ENCODE peak calls at places on chromosomes 16 and 17, in five cellular contexts. L, I, A, C and G are unnamed samples. For H3K9me3, the result is how much of the 10 kb centered on the place peaks cover.

GRCh38 chr17:71899317-71899716 is 221.5 kb upstream of the SOX9 start:
- DNase-seq in I (no peak), L (no peak), C (no peak), A (no peak), G (no peak)

GRCh38 chr16:19513377-19514053 is 8.4 kb downstream of the GDE1 start:
- DNase-seq in A (no peak), I (no peak), C (no peak), L (no peak), G (no peak)

GRCh38 chr17:64630309-64631223 is 31.5 kb downstream of the SMURF2 start:
- DNase-seq in A (no peak), C (no peak), I (no peak), L (no peak), G (no peak)

GRCh38 chr17:57994436-57994835 is 6.4 kb upstream of the VEZF1 start:
- DNase-seq in C (no peak), I (no peak), A (no peak), L (no peak), G (no peak)

GRCh38 chr16:27984121-27984520 is 79.4 kb downstream of the GSG1L start:
- DNase-seq in L (no peak), A (no peak), C (no peak), I (no peak), G (no peak)

GRCh38 chr17:15398736-15399331 is 57.4 kb upstream of the TEKT3 start:
- DNase-seq in I (no peak), L (peak), A (peak), C (no peak), G (no peak)

GRCh38 chr17:72075995-72076677 is 44.7 kb upstream of the SOX9 start:
- DNase-seq in A (no peak), C (no peak), L (no peak), I (no peak), G (no peak)

GRCh38 chr16:67088551-67088950 is 21.2 kb upstream of the PHAF1 start:
- DNase-seq in L (no peak), C (no peak), A (no peak), I (no peak), G (no peak)

GRCh38 chr16:67537270-67537635 is 8.6 kb downstream of the RIPOR1 start:
- DNase-seq in I (peak), A (no peak), L (peak), C (peak), G (no peak)

GRCh38 chr16:68396481-68396880 is 51.8 kb downstream of the SMPD3 start:
- DNase-seq in L (peak), A (no peak), I (no peak), C (peak), G (peak)

GRCh38 chr16:65068151-65068740 is 53.6 kb downstream of the CDH11 start:
- DNase-seq in C (no peak), L (no peak), I (no peak), A (peak), G (no peak)

GRCh38 chr16:5615868-5616642 is 518.5 kb upstream of the EEF2KMT start:
- DNase-seq in A (no peak), L (peak), C (no peak), I (peak), G (peak)

GRCh38 chr17:76384222-76384986 is at the start of gene SPHK1:
- DNase-seq in A (peak), I (peak), C (peak), L (peak), G (no peak)

GRCh38 chr16:58501242-58502131 is 1.5 kb downstream of the NDRG4 start:
- DNase-seq in C (no peak), I (no peak), A (peak), L (peak), G (peak)

GRCh38 chr17:34246436-34246835 is 8.6 kb upstream of the CCL2 start:
- DNase-seq in I (no peak), C (no peak), A (no peak), L (no peak), G (no peak)

GRCh38 chr17:7557825-7558543 is 566 bp upstream of the TNFSF13 start:
- DNase-seq in A (peak), I (peak), C (no peak), L (peak), G (no peak)

GRCh38 chr17:62704381-62704971 is 77.0 kb downstream of the MRC2 start:
- DNase-seq in C (no peak), L (peak), A (no peak), I (no peak), G (no peak)

GRCh38 chr17:66655861-66656260 is 179.1 kb upstream of the CACNG5 start:
- DNase-seq in L (no peak), A (no peak), I (no peak), C (no peak), G (no peak)

GRCh38 chr16:78102865-78103264 is 3.4 kb downstream of the WWOX start:
- DNase-seq in A (no peak), I (no peak), L (no peak), C (no peak), G (no peak)

GRCh38 chr17:21352981-21353265 is 23.2 kb upstream of the KCNJ12 start:
- DNase-seq in A (no peak), L (no peak), I (no peak), C (no peak), G (no peak)

GRCh38 chr16:23072769-23073549 is 76.3 kb downstream of the USP31 start:
- DNase-seq in A (no peak), C (no peak), L (no peak), I (no peak), G (no peak)

GRCh38 chr16:22225060-22225459 is 19.0 kb downstream of the EEF2K start:
- DNase-seq in A (peak), C (no peak), L (no peak), I (peak), G (no peak)

GRCh38 chr17:27408891-27409290 is 47.4 kb upstream of the KSR1 start:
- DNase-seq in C (no peak), I (no peak), A (no peak), L (no peak), G (no peak)

GRCh38 chr17:59219992-59220327 is 351 bp upstream of the GDPD1 start:
- DNase-seq in L (no peak), I (no peak), A (no peak), C (no peak), G (no peak)

GRCh38 chr17:2406903-2407790 is 6.3 kb upstream of the MNT start:
- DNase-seq in C (no peak), A (peak), L (no peak), I (peak), G (no peak)

GRCh38 chr16:57305159-57305811 is 20.8 kb upstream of the PLLP start:
- DNase-seq in C (no peak), L (no peak), I (no peak), A (peak), G (no peak)

GRCh38 chr17:37492167-37492566 is 2.5 kb downstream of the DUSP14 start:
- DNase-seq in I (no peak), A (no peak), L (no peak), C (no peak), G (no peak)

GRCh38 chr16:23784811-23785447 is 30.1 kb downstream of the CHP2 start:
- DNase-seq in I (no peak), A (no peak), L (no peak), C (no peak), G (no peak)

GRCh38 chr16:4828567-4829320 is 18.3 kb downstream of the GLYR1 start:
- DNase-seq in I (peak), A (peak), L (no peak), C (no peak), G (no peak)

GRCh38 chr17:10120749-10121148 is 77.7 kb downstream of the GAS7 start:
- DNase-seq in L (no peak), I (no peak), A (no peak), C (no peak), G (no peak)

GRCh38 chr16:35631261-35631945 is 2172.0 kb downstream of the TP53TG3F start:
- DNase-seq in I (no peak), A (no peak), C (no peak), L (no peak), G (no peak)
- H3K9me3 ChIP-seq in I (under half), A (under half), C (under half), L (under half), G (under half)

DNA sequence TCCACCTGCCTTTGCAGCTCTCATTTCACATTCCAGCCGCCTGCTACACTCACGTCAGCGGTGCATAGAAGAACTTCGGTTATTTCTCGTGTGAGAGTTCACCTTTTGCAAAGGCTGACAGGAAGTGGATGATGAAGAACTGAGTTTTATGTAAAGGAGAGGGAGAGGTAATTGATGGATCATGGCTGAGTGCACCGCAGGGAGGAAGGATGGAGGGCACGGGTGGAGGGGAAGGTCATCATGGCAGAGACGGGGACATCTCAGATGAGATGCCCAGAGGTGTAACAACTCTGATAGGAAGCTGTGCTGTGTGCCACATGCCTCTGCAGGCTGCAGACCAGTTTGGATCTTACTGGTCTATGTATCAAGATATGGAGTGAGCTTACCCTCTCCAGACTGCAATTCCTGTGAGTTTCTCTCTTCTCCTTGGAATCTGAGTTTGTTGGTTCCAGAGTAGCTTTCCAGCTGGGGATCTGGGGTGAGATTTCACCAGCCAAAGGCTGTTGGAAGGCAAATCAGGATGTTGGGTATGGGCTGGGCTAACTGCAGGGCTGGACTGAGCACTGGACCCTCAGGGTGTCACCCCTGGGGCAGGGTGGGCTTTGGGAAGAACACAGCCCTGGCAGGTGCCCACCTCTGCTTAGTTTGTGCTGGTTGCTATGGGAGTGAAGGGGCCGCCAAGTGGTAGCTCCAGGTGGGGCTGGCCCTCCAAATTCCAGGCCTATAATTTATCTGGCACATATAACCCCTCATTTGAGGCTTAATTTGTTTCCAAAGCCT is 777.0 kb downstream of the KCNJ18 start:
- DNase-seq in C (no peak), A (no peak), I (no peak), L (no peak), G (no peak)
- H3K9me3 ChIP-seq in C (under half), A (under half), I (under half), L (under half), G (under half)

DNA sequence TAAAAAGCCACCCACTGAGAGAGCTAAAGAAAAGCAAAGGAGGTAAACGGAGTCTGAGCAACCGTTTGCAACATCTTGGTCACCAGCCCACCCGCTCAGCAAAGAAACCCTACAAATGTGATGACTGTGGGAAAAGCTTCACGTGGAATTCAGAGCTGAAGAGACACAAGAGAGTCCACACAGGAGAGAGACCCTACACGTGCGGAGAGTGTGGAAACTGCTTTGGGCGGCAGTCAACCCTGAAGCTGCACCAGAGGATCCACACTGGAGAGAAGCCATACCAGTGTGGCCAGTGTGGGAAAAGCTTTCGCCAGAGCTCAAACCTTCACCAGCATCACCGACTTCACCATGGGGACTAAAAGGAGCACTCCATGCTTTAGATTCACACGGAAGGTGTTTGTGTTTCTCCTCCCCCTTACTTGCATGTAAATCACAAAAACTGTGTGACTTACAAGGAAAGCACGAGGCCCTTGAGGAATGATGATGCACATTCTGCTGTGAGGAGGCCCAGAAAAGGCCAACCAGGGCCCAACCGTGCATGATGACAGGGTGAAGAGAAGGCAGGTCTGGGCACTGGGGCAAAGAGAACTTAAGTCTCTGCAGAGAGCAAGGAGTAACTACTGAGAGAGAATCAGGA is 7.7 kb downstream of the ZNF174 start:
- DNase-seq in A (no peak), L (no peak), C (no peak), I (no peak), G (no peak)
- H3K9me3 ChIP-seq in A (under half), L (under half), C (under half), I (half or more), G (half or more)

GRCh38 chr17:74574489-74575142 is 7.3 kb upstream of the CD300H start:
- DNase-seq in L (no peak), I (no peak), A (no peak), C (no peak), G (no peak)

GRCh38 chr17:74573169-74573568 is 5.9 kb upstream of the CD300H start:
- DNase-seq in A (no peak), L (no peak), C (no peak), I (no peak), G (no peak)

GRCh38 chr17:74569392-74570003 is 2.2 kb upstream of the CD300H start:
- DNase-seq in C (no peak), L (no peak), A (peak), I (no peak), G (no peak)

GRCh38 chr17:74569001-74569391 is 1.7 kb upstream of the CD300H start:
- DNase-seq in A (no peak), I (no peak), C (no peak), L (no peak), G (no peak)

GRCh38 chr17:74571894-74572293 is 4.6 kb upstream of the CD300H start:
- DNase-seq in C (no peak), I (no peak), A (no peak), L (no peak), G (no peak)
- H3K9me3 ChIP-seq in C (under half), I (under half), A (under half), L (under half), G (under half)

DNA sequence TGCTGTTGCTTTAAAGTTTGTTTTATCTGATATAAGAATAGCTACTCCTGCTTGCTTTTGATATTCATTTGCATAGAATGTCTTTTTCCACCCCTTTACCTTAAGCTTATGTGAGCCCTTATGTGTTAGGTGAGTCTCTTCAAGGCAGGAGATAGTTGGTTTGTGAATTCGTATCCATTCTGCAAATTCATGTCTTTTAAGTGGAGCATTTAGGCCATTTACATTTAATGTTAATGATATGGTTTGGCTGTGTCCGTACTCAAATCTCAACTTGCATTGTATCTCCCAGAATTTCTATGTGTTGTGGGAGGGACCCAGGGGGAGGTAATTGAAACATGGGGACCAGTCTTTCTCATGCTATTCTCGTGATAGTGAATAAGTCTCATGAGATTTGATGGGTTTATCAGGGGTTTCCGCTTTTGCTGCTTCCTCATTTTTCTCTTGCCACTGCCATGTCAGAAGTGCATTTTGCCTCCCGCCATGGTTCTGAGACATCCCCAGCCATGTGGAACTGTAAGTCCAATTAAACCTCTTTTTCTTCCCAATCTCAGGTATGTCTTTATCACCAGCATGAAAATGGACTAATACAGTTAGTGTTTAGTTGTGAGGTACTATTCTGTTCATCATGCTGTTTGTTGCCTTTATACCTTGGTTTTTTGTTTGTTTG is 27.2 kb downstream of the ATF7IP2 start:
- DNase-seq in I (no peak), L (no peak), C (no peak), A (no peak), G (no peak)
- H3K9me3 ChIP-seq in I (half or more), L (under half), C (under half), A (under half), G (half or more)

GRCh38 chr16:71453051-71453450 is 9.0 kb downstream of the ZNF23 start:
- DNase-seq in A (no peak), C (no peak), I (no peak), L (no peak), G (no peak)

GRCh38 chr16:71443714-71444113 is 1.9 kb upstream of the TLE7 start:
- DNase-seq in A (no peak), L (no peak), C (no peak), I (no peak), G (no peak)

GRCh38 chr16:71448274-71448866 is 6.5 kb upstream of the TLE7 start:
- DNase-seq in L (no peak), C (no peak), I (no peak), A (no peak), G (no peak)

DNA sequence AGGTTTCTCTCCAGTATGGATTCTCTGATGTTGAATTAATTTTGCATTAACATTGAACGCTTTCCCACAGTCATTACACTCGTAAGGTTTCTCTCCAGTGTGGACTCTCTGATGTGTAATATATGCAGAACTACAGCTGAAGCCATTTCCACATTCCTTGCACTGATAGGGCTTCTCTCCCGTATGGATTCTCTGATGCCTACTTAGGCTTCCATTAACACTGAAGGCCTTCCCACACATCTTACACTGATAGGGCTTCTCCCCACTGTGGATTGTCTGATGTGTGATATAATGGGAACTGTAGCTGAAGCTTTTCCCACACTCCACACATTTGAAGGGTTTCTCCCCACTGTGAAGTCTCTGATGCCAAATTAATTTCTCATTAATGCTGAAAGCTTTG is 7.2 kb upstream of the TLE7 start:
- DNase-seq in C (no peak), I (no peak), A (no peak), L (no peak), G (no peak)
- H3K9me3 ChIP-seq in C (under half), I (half or more), A (under half), L (under half), G (half or more)

DNA sequence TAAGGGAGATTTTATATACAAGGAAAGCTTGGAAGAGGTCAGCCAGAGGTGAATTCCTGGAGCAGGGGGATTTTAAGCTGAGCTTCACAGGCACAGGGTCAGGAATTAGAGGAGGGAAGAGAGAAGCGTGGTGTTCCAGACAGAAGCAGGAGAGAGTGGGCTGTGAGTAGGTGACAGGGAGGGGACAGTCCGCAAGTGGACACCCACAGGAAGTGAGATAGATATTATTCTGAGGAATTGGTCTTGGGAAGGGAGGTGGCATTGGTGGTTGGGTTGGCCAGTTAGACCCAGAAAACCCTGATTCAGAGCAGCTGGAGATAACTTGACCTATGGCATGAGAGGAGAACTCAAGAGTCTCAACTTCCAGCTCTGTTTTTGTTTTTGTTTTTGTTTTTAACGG is 14.7 kb downstream of the PHB1 start:
- DNase-seq in C (no peak), A (no peak), I (no peak), L (no peak), G (no peak)
- H3K9me3 ChIP-seq in C (under half), A (under half), I (under half), L (under half), G (under half)

GRCh38 chr16:1620391-1620790 is 8.2 kb downstream of the CRAMP1 start:
- DNase-seq in C (no peak), A (no peak), I (no peak), L (no peak), G (no peak)
- H3K9me3 ChIP-seq in C (under half), A (under half), I (under half), L (under half), G (under half)

DNA sequence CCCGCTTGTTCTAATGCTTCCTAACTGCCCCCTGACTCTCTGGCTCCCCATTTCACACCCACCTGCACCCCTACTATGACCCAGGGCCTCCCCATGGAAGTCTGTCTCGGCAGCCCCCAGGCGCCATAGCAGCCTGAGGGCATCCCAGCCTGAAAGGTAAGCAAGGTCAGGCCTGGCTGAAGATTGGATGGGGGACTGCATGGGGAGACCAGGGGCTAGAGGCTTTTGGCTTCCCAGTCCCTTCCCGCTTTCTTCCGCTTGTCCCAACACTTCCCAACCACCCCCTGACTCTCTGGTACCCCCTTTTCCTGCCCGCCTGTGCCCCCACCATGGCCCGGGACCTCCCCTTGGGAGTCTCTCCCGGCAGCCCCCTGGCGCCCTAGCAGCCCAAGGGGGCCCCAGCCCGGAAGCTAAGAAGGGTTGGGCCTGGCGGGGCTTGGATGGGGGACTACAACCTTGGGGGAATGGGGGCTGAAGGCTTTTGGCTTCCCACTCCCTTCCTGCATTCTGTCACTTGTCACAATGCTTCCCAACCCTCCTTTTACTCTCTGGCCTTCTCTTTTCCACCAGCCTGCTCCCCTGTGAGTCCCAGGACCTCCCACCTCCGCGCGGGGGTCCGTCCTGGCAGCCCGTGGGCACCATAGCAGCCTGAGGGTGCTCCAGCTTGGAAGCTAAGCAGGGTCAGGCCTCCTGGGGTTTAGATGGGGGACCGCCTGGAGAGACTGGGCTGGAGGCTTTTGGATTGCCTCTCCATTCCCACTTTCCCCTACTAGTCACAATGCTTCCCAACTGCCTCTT is 2288.4 kb downstream of the TP53TG3F start:
- DNase-seq in A (no peak), C (no peak), I (no peak), L (no peak), G (no peak)
- H3K9me3 ChIP-seq in A (under half), C (under half), I (under half), L (under half), G (half or more)